ENCODE peak calls at places on chromosomes 2 and 18, in five cellular contexts. One of them, this sample, is unnamed.

GRCh38 chr2:172554352-172555271 is 1.3 kb upstream of the PDK1 start:
- DNase-seq in HL-60: no peak
- DNase-seq in stomach: no peak
- DNase-seq in endothelial cell of umbilical vein: peak
- DNase-seq in upper lobe of left lung: no peak
- DNase-seq in this sample: no peak

GRCh38 chr2:188776634-188777033 is 197.5 kb upstream of the COL3A1 start:
- DNase-seq in HL-60: no peak
- DNase-seq in stomach: no peak
- DNase-seq in endothelial cell of umbilical vein: no peak
- DNase-seq in upper lobe of left lung: no peak
- DNase-seq in this sample: no peak

GRCh38 chr2:31980674-31981356 is 30.0 kb downstream of the MEMO1 start:
- DNase-seq in upper lobe of left lung: no peak
- DNase-seq in HL-60: no peak
- DNase-seq in endothelial cell of umbilical vein: peak
- DNase-seq in stomach: no peak
- DNase-seq in this sample: no peak

GRCh38 chr2:177553176-177553909 is 160.8 kb downstream of the AGPS start:
- DNase-seq in HL-60: no peak
- DNase-seq in stomach: no peak
- DNase-seq in endothelial cell of umbilical vein: no peak
- DNase-seq in upper lobe of left lung: no peak
- DNase-seq in this sample: no peak

GRCh38 chr18:79680100-79680879 is 687 bp downstream of the CTDP1 start:
- DNase-seq in endothelial cell of umbilical vein: peak
- DNase-seq in stomach: peak
- DNase-seq in HL-60: peak
- DNase-seq in upper lobe of left lung: peak
- DNase-seq in this sample: peak

GRCh38 chr2:112793449-112793978 is 9.2 kb upstream of the IL1A start:
- DNase-seq in stomach: no peak
- DNase-seq in upper lobe of left lung: no peak
- DNase-seq in endothelial cell of umbilical vein: peak
- DNase-seq in HL-60: peak
- DNase-seq in this sample: no peak

GRCh38 chr18:27750014-27750413 is 426.9 kb downstream of the CDH2 start:
- DNase-seq in HL-60: no peak
- DNase-seq in stomach: peak
- DNase-seq in upper lobe of left lung: no peak
- DNase-seq in endothelial cell of umbilical vein: peak
- DNase-seq in this sample: no peak

GRCh38 chr2:47034973-47035609 is 119.5 kb upstream of the MCFD2 start:
- DNase-seq in HL-60: peak
- DNase-seq in upper lobe of left lung: peak
- DNase-seq in endothelial cell of umbilical vein: no peak
- DNase-seq in stomach: no peak
- DNase-seq in this sample: no peak

GRCh38 chr2:127567351-127567854 is 31.9 kb downstream of the MYO7B start:
- DNase-seq in stomach: no peak
- DNase-seq in endothelial cell of umbilical vein: no peak
- DNase-seq in upper lobe of left lung: no peak
- DNase-seq in HL-60: no peak
- DNase-seq in this sample: no peak

GRCh38 chr2:202032841-202033316 is 776 bp upstream of the FZD7 start:
- DNase-seq in upper lobe of left lung: peak
- DNase-seq in HL-60: no peak
- DNase-seq in endothelial cell of umbilical vein: peak
- DNase-seq in stomach: peak
- DNase-seq in this sample: peak

GRCh38 chr2:158726906-158727592 is 68.1 kb upstream of the DAPL1 start:
- DNase-seq in stomach: no peak
- DNase-seq in upper lobe of left lung: no peak
- DNase-seq in HL-60: no peak
- DNase-seq in endothelial cell of umbilical vein: no peak
- DNase-seq in this sample: no peak

GRCh38 chr2:226978300-226978699 is 142.4 kb downstream of the RHBDD1 start:
- DNase-seq in endothelial cell of umbilical vein: no peak
- DNase-seq in HL-60: no peak
- DNase-seq in stomach: no peak
- DNase-seq in upper lobe of left lung: no peak
- DNase-seq in this sample: no peak

GRCh38 chr18:67199993-67200617 is 316.4 kb downstream of the DSEL start:
- DNase-seq in stomach: no peak
- DNase-seq in endothelial cell of umbilical vein: peak
- DNase-seq in HL-60: peak
- DNase-seq in upper lobe of left lung: no peak
- DNase-seq in this sample: no peak

GRCh38 chr2:28134262-28134812 is 243.8 kb downstream of the BABAM2 start:
- DNase-seq in stomach: peak
- DNase-seq in HL-60: peak
- DNase-seq in endothelial cell of umbilical vein: no peak
- DNase-seq in upper lobe of left lung: peak
- DNase-seq in this sample: peak

GRCh38 chr2:28750316-28751101 is 1.1 kb upstream of the PPP1CB start:
- DNase-seq in endothelial cell of umbilical vein: peak
- DNase-seq in upper lobe of left lung: peak
- DNase-seq in stomach: no peak
- DNase-seq in HL-60: no peak
- DNase-seq in this sample: no peak

GRCh38 chr2:104337869-104338268 is 516.0 kb upstream of the POU3F3 start:
- DNase-seq in stomach: no peak
- DNase-seq in HL-60: no peak
- DNase-seq in endothelial cell of umbilical vein: no peak
- DNase-seq in upper lobe of left lung: no peak
- DNase-seq in this sample: no peak

GRCh38 chr18:378039-378438 is 110.2 kb upstream of the THOC1 start:
- DNase-seq in stomach: no peak
- DNase-seq in upper lobe of left lung: no peak
- DNase-seq in endothelial cell of umbilical vein: peak
- DNase-seq in HL-60: no peak
- DNase-seq in this sample: no peak

GRCh38 chr2:10329584-10329879 is 26.8 kb downstream of the HPCAL1 start:
- DNase-seq in upper lobe of left lung: no peak
- DNase-seq in HL-60: no peak
- DNase-seq in endothelial cell of umbilical vein: no peak
- DNase-seq in stomach: no peak
- DNase-seq in this sample: no peak

GRCh38 chr2:121735520-121736074 is 1.1 kb downstream of the NIFK start:
- DNase-seq in upper lobe of left lung: no peak
- DNase-seq in stomach: no peak
- DNase-seq in HL-60: no peak
- DNase-seq in endothelial cell of umbilical vein: peak
- DNase-seq in this sample: no peak

GRCh38 chr2:202033317-202034248 is at the start of gene FZD7:
- DNase-seq in stomach: peak
- DNase-seq in HL-60: peak
- DNase-seq in endothelial cell of umbilical vein: peak
- DNase-seq in upper lobe of left lung: peak
- DNase-seq in this sample: peak

GRCh38 chr2:96099861-96100798 is 16.2 kb downstream of the ADRA2B start:
- DNase-seq in endothelial cell of umbilical vein: peak
- DNase-seq in upper lobe of left lung: peak
- DNase-seq in stomach: no peak
- DNase-seq in HL-60: no peak
- DNase-seq in this sample: no peak

GRCh38 chr2:168416555-168416954 is 39.5 kb upstream of the CERS6 start:
- DNase-seq in endothelial cell of umbilical vein: no peak
- DNase-seq in stomach: no peak
- DNase-seq in HL-60: no peak
- DNase-seq in upper lobe of left lung: no peak
- DNase-seq in this sample: no peak

GRCh38 chr18:48743046-48743445 is 204.2 kb downstream of the CTIF start:
- DNase-seq in upper lobe of left lung: peak
- DNase-seq in endothelial cell of umbilical vein: no peak
- DNase-seq in stomach: no peak
- DNase-seq in HL-60: peak
- DNase-seq in this sample: no peak

GRCh38 chr2:198476007-198476406 is 671.6 kb downstream of the PLCL1 start:
- DNase-seq in HL-60: no peak
- DNase-seq in endothelial cell of umbilical vein: no peak
- DNase-seq in stomach: no peak
- DNase-seq in upper lobe of left lung: no peak
- DNase-seq in this sample: no peak

GRCh38 chr2:28449489-28450395 is 46.1 kb upstream of the PLB1 start:
- DNase-seq in stomach: no peak
- DNase-seq in endothelial cell of umbilical vein: peak
- DNase-seq in upper lobe of left lung: peak
- DNase-seq in HL-60: no peak
- DNase-seq in this sample: no peak

GRCh38 chr2:52710810-52711618 is 1056.6 kb upstream of the CHAC2 start:
- DNase-seq in endothelial cell of umbilical vein: no peak
- DNase-seq in stomach: no peak
- DNase-seq in HL-60: no peak
- DNase-seq in upper lobe of left lung: no peak
- DNase-seq in this sample: no peak

GRCh38 chr2:126115975-126116374 is 540.0 kb upstream of the GYPC start:
- DNase-seq in upper lobe of left lung: no peak
- DNase-seq in stomach: no peak
- DNase-seq in endothelial cell of umbilical vein: no peak
- DNase-seq in HL-60: no peak
- DNase-seq in this sample: no peak

GRCh38 chr2:20222769-20223344 is 2.1 kb downstream of the SDC1 start:
- DNase-seq in stomach: no peak
- DNase-seq in upper lobe of left lung: no peak
- DNase-seq in HL-60: no peak
- DNase-seq in endothelial cell of umbilical vein: no peak
- DNase-seq in this sample: no peak

GRCh38 chr2:69138247-69138754 is 125.3 kb downstream of the ANTXR1 start:
- DNase-seq in endothelial cell of umbilical vein: peak
- DNase-seq in upper lobe of left lung: no peak
- DNase-seq in stomach: no peak
- DNase-seq in HL-60: no peak
- DNase-seq in this sample: no peak

GRCh38 chr2:38095996-38096861 is 20.3 kb upstream of the CYP1B1 start:
- DNase-seq in HL-60: peak
- DNase-seq in stomach: no peak
- DNase-seq in endothelial cell of umbilical vein: no peak
- DNase-seq in upper lobe of left lung: peak
- DNase-seq in this sample: peak

GRCh38 chr2:174792309-174793025 is 28.2 kb upstream of the CHRNA1 start:
- DNase-seq in endothelial cell of umbilical vein: peak
- DNase-seq in upper lobe of left lung: no peak
- DNase-seq in HL-60: no peak
- DNase-seq in stomach: no peak
- DNase-seq in this sample: no peak

GRCh38 chr2:174797792-174798276 is 33.6 kb upstream of the CHRNA1 start:
- DNase-seq in upper lobe of left lung: no peak
- DNase-seq in stomach: no peak
- DNase-seq in HL-60: no peak
- DNase-seq in endothelial cell of umbilical vein: peak
- DNase-seq in this sample: no peak

GRCh38 chr2:174794851-174795374 is 30.6 kb upstream of the CHRNA1 start:
- DNase-seq in endothelial cell of umbilical vein: no peak
- DNase-seq in upper lobe of left lung: no peak
- DNase-seq in HL-60: no peak
- DNase-seq in stomach: no peak
- DNase-seq in this sample: no peak

GRCh38 chr2:174798801-174799200 is 34.5 kb upstream of the CHRNA1 start:
- DNase-seq in stomach: no peak
- DNase-seq in HL-60: no peak
- DNase-seq in endothelial cell of umbilical vein: no peak
- DNase-seq in upper lobe of left lung: no peak
- DNase-seq in this sample: no peak

GRCh38 chr2:174796319-174796771 is 32.1 kb upstream of the CHRNA1 start:
- DNase-seq in upper lobe of left lung: no peak
- DNase-seq in endothelial cell of umbilical vein: no peak
- DNase-seq in HL-60: no peak
- DNase-seq in stomach: no peak
- DNase-seq in this sample: no peak
- H3K4me3 ChIP-seq in upper lobe of left lung: no peak
- H3K4me3 ChIP-seq in endothelial cell of umbilical vein: no peak
- H3K4me3 ChIP-seq in HL-60: no peak
- H3K4me3 ChIP-seq in stomach: no peak
- H3K4me3 ChIP-seq in this sample: no peak

GRCh38 chr18:68843467-68844089 is 45.7 kb downstream of the CCDC102B start:
- DNase-seq in endothelial cell of umbilical vein: peak
- DNase-seq in upper lobe of left lung: no peak
- DNase-seq in HL-60: no peak
- DNase-seq in stomach: no peak
- DNase-seq in this sample: no peak

GRCh38 chr18:68847219-68847860 is 49.5 kb downstream of the CCDC102B start:
- DNase-seq in endothelial cell of umbilical vein: peak
- DNase-seq in stomach: no peak
- DNase-seq in HL-60: no peak
- DNase-seq in upper lobe of left lung: no peak
- DNase-seq in this sample: no peak

GRCh38 chr18:68848242-68848641 is 50.4 kb downstream of the CCDC102B start:
- DNase-seq in endothelial cell of umbilical vein: no peak
- DNase-seq in HL-60: no peak
- DNase-seq in stomach: no peak
- DNase-seq in upper lobe of left lung: no peak
- DNase-seq in this sample: no peak
- TF ChIP-seq POLR2AphosphoS5 in endothelial cell of umbilical vein: no peak
- TF ChIP-seq POLR2AphosphoS5 in HL-60: no peak
- TF ChIP-seq POLR2AphosphoS5 in stomach: no peak
- TF ChIP-seq POLR2AphosphoS5 in upper lobe of left lung: no peak
- TF ChIP-seq POLR2AphosphoS5 in this sample: no peak

GRCh38 chr2:58516695-58517094 is 275.6 kb upstream of the FANCL start:
- DNase-seq in upper lobe of left lung: no peak
- DNase-seq in HL-60: no peak
- DNase-seq in stomach: no peak
- DNase-seq in endothelial cell of umbilical vein: no peak
- DNase-seq in this sample: no peak
- H3K4me3 ChIP-seq in upper lobe of left lung: no peak
- H3K4me3 ChIP-seq in HL-60: no peak
- H3K4me3 ChIP-seq in stomach: no peak
- H3K4me3 ChIP-seq in endothelial cell of umbilical vein: no peak
- H3K4me3 ChIP-seq in this sample: no peak

DNA sequence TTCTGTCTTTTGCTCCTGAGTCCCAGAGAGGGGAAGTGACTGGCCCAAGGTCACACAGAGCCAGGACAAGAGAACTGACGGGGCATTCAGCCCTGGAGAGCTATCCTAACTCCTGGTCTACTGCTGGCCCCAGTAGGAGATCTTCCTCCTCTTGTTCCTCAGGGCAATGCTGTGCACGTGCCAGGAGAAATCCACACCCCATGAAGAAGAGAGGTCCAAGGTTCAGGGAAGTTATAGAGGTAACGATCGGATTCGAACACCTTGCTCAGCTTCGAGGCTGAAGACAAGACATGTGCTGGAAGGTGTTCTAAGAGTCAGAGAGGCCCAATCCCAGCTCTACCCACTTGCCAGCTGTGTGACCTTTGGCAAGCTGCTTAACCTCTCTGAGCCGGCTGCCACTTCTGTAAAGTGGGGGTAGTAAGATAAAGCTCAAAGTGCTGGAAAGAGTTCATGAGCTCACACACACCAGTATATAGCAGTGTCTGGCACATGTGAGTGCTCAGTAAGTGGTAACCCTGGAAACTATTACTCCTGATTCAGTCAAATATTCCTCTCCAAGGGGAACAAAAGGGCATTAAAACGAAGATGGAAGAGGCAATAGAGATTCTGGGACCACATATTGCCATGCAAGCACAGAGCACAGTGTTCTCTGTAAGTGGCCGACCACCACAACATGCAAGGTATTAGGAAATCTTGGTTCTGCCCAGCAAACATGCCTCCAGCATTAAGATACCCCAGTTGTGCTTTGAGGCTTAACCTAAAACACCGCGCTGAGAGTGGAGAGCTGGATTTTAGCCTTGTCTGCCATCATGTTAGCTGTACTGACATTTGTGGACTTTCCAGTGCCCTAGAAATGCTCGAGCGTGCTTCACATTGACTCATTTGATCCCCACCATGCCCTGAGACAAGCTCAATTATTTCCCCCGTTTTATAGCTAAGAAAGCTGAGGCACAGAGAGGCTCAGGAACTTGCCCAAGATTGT is 25.6 kb downstream of the SERTAD2 start:
- DNase-seq in stomach: peak
- DNase-seq in endothelial cell of umbilical vein: no peak
- DNase-seq in upper lobe of left lung: no peak
- DNase-seq in HL-60: no peak
- DNase-seq in this sample: no peak
- TF ChIP-seq POLR2AphosphoS5 in stomach: no peak
- TF ChIP-seq POLR2AphosphoS5 in endothelial cell of umbilical vein: no peak
- TF ChIP-seq POLR2AphosphoS5 in upper lobe of left lung: no peak
- TF ChIP-seq POLR2AphosphoS5 in HL-60: no peak
- TF ChIP-seq POLR2AphosphoS5 in this sample: no peak